ENCODE peak calls at places on chromosomes 2 and 18, in six cellular contexts. A is HFF-Myc, L is fibroblast of mammary gland, E is HCT116, X is choroid plexus epithelial cell, T is left ventricle myocardium inferior. J is an unnamed sample.

GRCh38 chr2:134261398-134262131 is 7.7 kb downstream of the MGAT5 start:
- DNase-seq in A (no peak), L (peak), E (no peak), X (peak), T (no peak), J (no peak)

GRCh38 chr18:7737483-7737882 is 170.4 kb downstream of the PTPRM start:
- DNase-seq in A (no peak), L (no peak), E (no peak), X (no peak), T (no peak), J (no peak)

GRCh38 chr2:68995911-68996310 is 17.1 kb upstream of the ANTXR1 start:
- DNase-seq in A (no peak), L (no peak), E (no peak), X (no peak), T (no peak), J (no peak)

GRCh38 chr2:64558682-64559081 is 34.6 kb downstream of the AFTPH start:
- DNase-seq in A (no peak), L (no peak), E (no peak), X (no peak), T (no peak), J (no peak)

GRCh38 chr18:56575819-56576663 is 62.4 kb downstream of the TXNL1 start:
- DNase-seq in A (no peak), L (peak), E (peak), X (peak), T (no peak), J (peak)

GRCh38 chr18:62637807-62638687 is 77.3 kb upstream of the PHLPP1 start:
- DNase-seq in A (no peak), L (no peak), E (peak), X (peak), T (no peak), J (no peak)

GRCh38 chr2:26495705-26496271 is 17.9 kb upstream of the OTOF start:
- DNase-seq in A (no peak), L (no peak), E (no peak), X (no peak), T (no peak), J (peak)

GRCh38 chr18:61677435-61677830 is 215.4 kb downstream of the RNF152 start:
- DNase-seq in A (no peak), L (no peak), E (no peak), X (no peak), T (no peak), J (no peak)

GRCh38 chr18:62324917-62325805 is at the start of gene TNFRSF11A:
- DNase-seq in A (no peak), L (peak), E (no peak), X (no peak), T (peak), J (no peak)

GRCh38 chr2:24214880-24215279 is 40.0 kb downstream of the FAM228A start:
- DNase-seq in A (no peak), L (no peak), E (no peak), X (no peak), T (no peak), J (no peak)

GRCh38 chr2:9481257-9481922 is 7.0 kb downstream of the IAH1 start:
- DNase-seq in A (no peak), L (peak), E (no peak), X (peak), T (no peak), J (peak)

GRCh38 chr2:223324402-223324801 is 272.4 kb downstream of the KCNE4 start:
- DNase-seq in A (no peak), L (no peak), E (no peak), X (no peak), T (no peak), J (no peak)

GRCh38 chr2:74516070-74516633 is 1.9 kb downstream of the TLX2 start:
- DNase-seq in A (no peak), L (peak), E (no peak), X (no peak), T (peak), J (no peak)

GRCh38 chr2:118046628-118047210 is 32.8 kb upstream of the CCDC93 start:
- DNase-seq in A (peak), L (peak), E (peak), X (peak), T (no peak), J (peak)

GRCh38 chr2:28449489-28450395 is 46.1 kb upstream of the PLB1 start:
- DNase-seq in A (no peak), L (peak), E (peak), X (peak), T (no peak), J (no peak)

GRCh38 chr18:24138281-24138883 is 480 bp upstream of the CABYR start:
- DNase-seq in A (no peak), L (peak), E (no peak), X (no peak), T (no peak), J (no peak)

GRCh38 chr2:25417715-25418369 is 76.1 kb upstream of the DNMT3A start:
- DNase-seq in A (peak), L (peak), E (peak), X (no peak), T (no peak), J (no peak)

GRCh38 chr18:76405761-76406356 is 89.2 kb downstream of the ZNF516 start:
- DNase-seq in A (no peak), L (peak), E (peak), X (peak), T (peak), J (no peak)

GRCh38 chr18:32158108-32158624 is 31.7 kb upstream of the MEP1B start:
- DNase-seq in A (peak), L (peak), E (peak), X (peak), T (peak), J (peak)

GRCh38 chr2:73297151-73297559 is 3.8 kb upstream of the EGR4 start:
- DNase-seq in A (no peak), L (no peak), E (no peak), X (peak), T (no peak), J (no peak)

GRCh38 chr2:240982821-240983281 is 15.6 kb upstream of the SNED1 start:
- DNase-seq in A (no peak), L (no peak), E (no peak), X (no peak), T (peak), J (no peak)

GRCh38 chr2:158923180-158923594 is 45.3 kb upstream of the TANC1 start:
- DNase-seq in A (no peak), L (no peak), E (no peak), X (peak), T (no peak), J (no peak)

GRCh38 chr2:73939419-73939818 is 12.7 kb downstream of the DGUOK start:
- DNase-seq in A (no peak), L (peak), E (no peak), X (peak), T (no peak), J (peak)

GRCh38 chr2:120283649-120284048 is 31.0 kb downstream of the RALB start:
- DNase-seq in A (no peak), L (no peak), E (no peak), X (peak), T (no peak), J (peak)

GRCh38 chr2:16298866-16299265 is 358.5 kb downstream of the MYCN start:
- DNase-seq in A (no peak), L (no peak), E (no peak), X (no peak), T (no peak), J (no peak)

GRCh38 chr18:2883137-2883671 is 36.4 kb downstream of the EMILIN2 start:
- DNase-seq in A (no peak), L (no peak), E (no peak), X (no peak), T (no peak), J (no peak)

GRCh38 chr2:58834404-58834803 is 593.3 kb upstream of the FANCL start:
- DNase-seq in A (peak), L (peak), E (no peak), X (peak), T (no peak), J (peak)

GRCh38 chr2:62304429-62305417 is 108.8 kb downstream of the B3GNT2 start:
- DNase-seq in A (peak), L (peak), E (peak), X (peak), T (peak), J (peak)

GRCh38 chr2:20356042-20356441 is 5.4 kb upstream of the PUM2 start:
- DNase-seq in A (peak), L (peak), E (no peak), X (peak), T (no peak), J (peak)

GRCh38 chr2:112959109-112959591 is 18.7 kb upstream of the IL36G start:
- DNase-seq in A (no peak), L (no peak), E (no peak), X (no peak), T (no peak), J (no peak)

GRCh38 chr2:21770787-21771186 is 647.0 kb downstream of the TDRD15 start:
- DNase-seq in A (no peak), L (no peak), E (no peak), X (peak), T (no peak), J (no peak)

GRCh38 chr2:215020283-215020682 is 118.1 kb downstream of the ABCA12 start:
- DNase-seq in A (no peak), L (no peak), E (no peak), X (no peak), T (no peak), J (no peak)

GRCh38 chr2:43086451-43087221 is 139.8 kb downstream of the ZFP36L2 start:
- DNase-seq in A (peak), L (peak), E (peak), X (peak), T (peak), J (peak)

GRCh38 chr2:20064421-20064820 is 13.0 kb upstream of the LAPTM4A start:
- DNase-seq in A (no peak), L (no peak), E (no peak), X (no peak), T (no peak), J (no peak)

GRCh38 chr2:113183264-113183663 is 9.5 kb downstream of the PSD4 start:
- DNase-seq in A (no peak), L (no peak), E (no peak), X (no peak), T (no peak), J (no peak)

GRCh38 chr2:199994296-199994695 is 38.9 kb downstream of the MAIP1 start:
- DNase-seq in A (no peak), L (no peak), E (no peak), X (no peak), T (no peak), J (no peak)

DNA sequence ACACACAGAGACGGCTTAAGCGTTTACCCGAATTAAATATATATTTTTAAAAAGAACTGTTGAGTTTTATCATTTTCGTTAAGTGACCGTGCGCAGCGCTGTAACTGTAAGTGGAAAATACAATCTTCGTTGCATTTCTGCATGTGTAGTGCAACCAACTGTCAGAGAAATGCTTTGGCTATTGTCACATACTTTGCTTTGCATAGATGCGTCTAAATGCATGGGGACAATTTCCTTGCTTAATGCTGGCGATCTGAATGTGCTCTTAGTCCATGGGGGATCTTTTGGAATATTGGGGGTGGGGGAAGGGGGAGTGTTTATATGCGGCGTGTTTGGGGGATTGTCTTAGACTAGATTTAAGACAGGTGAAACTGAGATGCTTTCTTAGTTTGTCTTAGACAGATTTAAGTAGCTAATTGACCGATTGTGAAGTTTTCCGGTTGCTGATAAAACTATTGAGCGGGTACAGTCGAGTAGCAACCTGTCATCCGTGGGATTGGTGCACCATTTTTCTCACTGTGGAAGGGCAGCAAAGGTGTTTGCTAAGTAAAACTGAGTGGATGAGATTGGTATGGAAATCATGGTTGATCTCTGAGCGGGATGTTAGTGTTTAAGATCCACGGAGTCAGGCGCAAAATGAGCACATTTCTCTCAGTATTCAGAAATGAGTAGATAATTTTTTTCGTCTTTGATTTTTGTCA is 467 bp downstream of the VSNL1 start:
- DNase-seq in A (no peak), L (peak), E (no peak), X (no peak), T (no peak), J (no peak)
- H3K4me3 ChIP-seq in A (peak), L (peak), E (peak), X (peak), T (peak), J (peak)

DNA sequence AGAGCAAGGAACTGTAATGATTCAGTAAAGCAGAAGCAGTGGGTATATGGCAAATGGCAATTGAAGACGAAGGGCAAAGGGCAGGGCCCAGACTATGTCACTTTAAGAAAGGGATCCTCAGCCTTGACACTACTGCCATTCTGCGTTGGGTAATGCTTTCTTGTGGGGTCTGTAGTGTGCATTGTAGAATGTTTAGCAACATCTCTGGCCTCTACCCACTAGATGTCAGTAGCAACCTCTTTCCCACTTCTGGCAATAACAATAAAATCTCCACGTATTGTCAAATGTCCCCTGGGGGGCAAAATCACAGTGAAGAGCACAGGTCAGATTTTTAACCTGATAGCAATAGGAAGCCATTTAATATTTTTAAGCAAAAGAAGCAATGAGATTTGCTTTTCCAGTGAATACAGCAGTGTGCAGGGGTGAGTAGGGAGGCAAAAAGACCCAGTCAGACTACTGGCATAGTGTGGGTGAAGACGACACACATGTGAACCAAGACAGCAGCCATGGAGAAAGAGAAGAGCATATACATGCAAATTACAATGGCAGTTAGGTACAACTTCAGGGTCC is 209.5 kb downstream of the DYM start:
- DNase-seq in A (no peak), L (peak), E (no peak), X (peak), T (no peak), J (peak)
- TF ChIP-seq CTCF in A (peak), L (peak), E (peak), X (peak), T (peak), J (peak)

GRCh38 chr2:160061533-160062282 is 707 bp downstream of the PLA2R1 start:
- DNase-seq in A (no peak), L (no peak), E (no peak), X (no peak), T (peak), J (no peak)
- H3K4me3 ChIP-seq in A (peak), L (peak), E (peak), X (peak), T (peak), J (peak)

DNA sequence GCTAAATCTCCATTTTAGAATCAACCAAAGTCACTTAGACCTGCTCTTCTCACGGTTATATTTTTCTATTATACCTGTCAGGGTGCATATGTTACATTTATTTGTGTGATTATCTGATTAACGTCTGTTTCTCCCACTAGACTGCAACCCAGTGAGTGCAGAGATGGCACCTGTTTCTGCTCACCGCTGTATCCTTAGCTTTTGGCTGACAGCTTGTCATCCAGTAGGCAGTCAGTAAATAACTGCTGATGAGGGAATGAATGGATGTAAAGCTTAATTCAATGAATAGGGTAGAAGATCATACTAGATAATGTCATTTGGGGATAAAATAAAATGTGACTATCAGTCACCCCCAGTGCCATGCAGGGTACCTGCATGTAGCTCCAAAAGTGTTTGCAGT is 6.9 kb upstream of the CHRNA1 start:
- DNase-seq in A (no peak), L (no peak), E (no peak), X (no peak), T (no peak), J (no peak)
- TF ChIP-seq CTCF in A (no peak), L (no peak), E (no peak), X (no peak), T (no peak), J (no peak)

DNA sequence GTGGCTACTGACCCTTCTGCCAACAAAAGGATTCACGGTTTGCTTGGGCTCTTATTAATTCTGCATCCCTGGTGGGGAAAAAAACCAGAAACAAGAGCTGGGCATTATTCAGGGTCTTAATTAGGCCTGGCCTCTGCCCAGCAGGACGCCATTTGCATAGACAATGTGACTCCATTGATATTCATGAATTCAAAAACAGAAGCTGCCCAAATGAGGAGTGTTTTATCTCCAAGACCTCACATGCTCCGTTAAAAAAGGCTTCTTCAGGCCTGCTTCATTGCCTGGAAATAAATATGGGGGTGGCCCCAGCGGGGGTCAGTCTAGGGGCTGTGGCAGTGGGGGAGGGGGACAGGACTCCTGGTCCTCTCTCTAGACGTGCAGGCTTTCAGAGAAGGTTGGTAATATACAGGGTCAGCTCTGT is 116.7 kb downstream of the ALPK2 start:
- DNase-seq in A (no peak), L (no peak), E (no peak), X (no peak), T (no peak), J (no peak)
- H3K4me3 ChIP-seq in A (no peak), L (no peak), E (no peak), X (no peak), T (no peak), J (no peak)

DNA sequence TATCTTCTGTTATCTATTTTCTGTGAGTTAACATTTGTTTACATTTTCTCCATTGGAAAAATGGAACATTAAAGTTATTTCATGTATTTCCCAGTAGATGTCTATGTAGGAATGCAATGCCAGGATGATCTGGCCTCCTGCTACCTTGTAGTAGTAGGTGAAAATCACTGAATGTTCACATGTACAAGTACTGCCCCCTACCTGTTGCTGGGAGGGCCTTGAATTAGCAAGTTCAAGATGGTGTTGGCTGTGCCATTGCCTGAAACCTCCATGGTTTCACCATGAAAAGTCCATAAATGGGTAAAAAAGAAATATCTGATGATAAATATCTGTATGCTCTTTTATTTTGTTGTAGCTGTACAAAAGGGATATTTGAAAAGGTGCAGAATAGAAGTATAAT is 30.7 kb downstream of the XRCC5 start:
- DNase-seq in A (no peak), L (no peak), E (peak), X (peak), T (no peak), J (no peak)
- TF ChIP-seq CTCF in A (peak), L (peak), E (peak), X (peak), T (no peak), J (peak)

DNA sequence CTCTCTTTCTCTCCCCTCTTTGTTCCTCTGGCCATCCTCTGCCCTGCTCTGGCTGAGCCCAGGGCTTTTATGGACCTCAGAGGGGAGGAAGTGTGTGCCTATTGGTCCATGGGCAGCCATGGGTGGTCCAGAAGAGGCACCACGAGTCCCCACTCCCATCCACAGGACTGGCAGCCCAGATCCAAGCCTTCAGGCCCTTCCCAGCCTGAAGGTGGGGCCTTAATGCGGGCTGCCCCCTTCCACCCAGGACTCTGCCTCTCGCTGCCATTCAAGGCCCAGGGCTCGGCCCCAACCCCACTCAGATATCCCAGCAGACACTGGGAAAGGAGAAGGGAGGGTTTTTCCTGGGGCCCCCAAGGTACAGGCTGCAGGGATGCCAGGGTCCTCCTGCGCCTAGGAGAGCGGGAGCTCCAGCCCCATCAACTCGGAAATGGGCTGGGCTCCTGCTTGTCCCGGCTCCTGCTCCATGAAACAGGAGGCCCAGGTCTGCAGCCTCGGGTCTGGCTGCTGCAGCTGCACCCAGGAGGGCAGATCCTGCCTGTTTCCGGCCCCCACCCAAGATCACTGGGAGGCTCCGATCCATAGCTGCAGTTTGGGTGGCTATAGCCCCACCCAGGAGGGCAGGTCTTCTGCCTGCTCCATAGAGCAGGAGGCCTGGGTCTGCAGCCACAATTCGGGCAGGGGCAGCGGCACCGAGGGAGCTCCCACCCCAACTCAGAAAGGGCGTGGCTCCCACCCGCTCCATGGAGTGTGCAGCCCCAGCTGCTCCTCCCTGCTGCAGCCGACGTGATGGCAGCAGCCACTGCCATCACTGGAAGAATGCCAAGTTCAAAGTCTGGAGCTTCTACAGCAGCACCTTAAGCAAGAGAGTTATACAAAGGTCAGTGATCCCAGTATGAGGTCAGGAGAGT is 116.6 kb upstream of the RBBP8 start:
- DNase-seq in A (no peak), L (no peak), E (no peak), X (no peak), T (no peak), J (no peak)
- H3K4me3 ChIP-seq in A (no peak), L (no peak), E (no peak), X (no peak), T (no peak), J (no peak)

J was measured in astrocyte of the cerebellum.